ENCODE peak calls at places on chromosome 1, in four cellular contexts. R, I, E and N are unnamed samples.

GRCh38 chr1:230898748-230899147 is 30.4 kb upstream of the C1orf198 start:
- DNase-seq in E (no peak), I (no peak), R (no peak), N (no peak)

GRCh38 chr1:72845342-72845741 is 563.0 kb upstream of the NEGR1 start:
- DNase-seq in E (no peak), I (no peak), R (no peak), N (no peak)

GRCh38 chr1:43904660-43905551 is 28.7 kb upstream of the ARTN start:
- DNase-seq in I (no peak), R (no peak), E (no peak), N (no peak)

GRCh38 chr1:35180776-35181374 is 12.1 kb downstream of the SFPQ start:
- DNase-seq in R (no peak), E (no peak), I (no peak), N (no peak)

GRCh38 chr1:23208527-23208926 is 8.8 kb downstream of the HTR1D start:
- DNase-seq in E (no peak), I (no peak), R (no peak), N (no peak)

GRCh38 chr1:29675481-29676263 is 439.4 kb downstream of the PTPRU start:
- DNase-seq in R (no peak), I (no peak), E (peak; percentile 9), N (no peak)

GRCh38 chr1:189206617-189207016 is 1271.0 kb downstream of the BRINP3 start:
- DNase-seq in I (no peak), E (no peak), R (no peak), N (no peak)

GRCh38 chr1:161250829-161251228 is 7.7 kb upstream of the PCP4L1 start:
- DNase-seq in R (no peak), I (no peak), E (no peak), N (no peak)

GRCh38 chr1:218101409-218101808 is 183.7 kb upstream of the RRP15 start:
- DNase-seq in E (no peak), I (no peak), R (no peak), N (no peak)

GRCh38 chr1:117967900-117968299 is 38.4 kb downstream of the WDR3 start:
- DNase-seq in R (no peak), E (no peak), I (no peak), N (peak; percentile 52)

GRCh38 chr1:218658294-218658693 is 313.2 kb downstream of the TGFB2 start:
- DNase-seq in R (no peak), I (no peak), E (no peak), N (no peak)

GRCh38 chr1:204673217-204673608 is 12.3 kb downstream of the LRRN2 start:
- DNase-seq in I (no peak), E (no peak), R (no peak), N (no peak)

GRCh38 chr1:230818411-230818810 is 49.9 kb downstream of the C1orf198 start:
- DNase-seq in E (no peak), I (no peak), R (no peak), N (no peak)

GRCh38 chr1:171158089-171158488 is 27.0 kb upstream of the FMO2 start:
- DNase-seq in R (no peak), E (no peak), I (no peak), N (no peak)

GRCh38 chr1:13930151-13930550 is 230.2 kb downstream of the PRDM2 start:
- DNase-seq in E (no peak), I (no peak), R (peak; percentile 4), N (peak; percentile 6)

GRCh38 chr1:246647513-246647912 is 76.7 kb upstream of the SCCPDH start:
- DNase-seq in E (no peak), R (no peak), I (no peak), N (no peak)

GRCh38 chr1:43554444-43554992 is 23.8 kb downstream of the PTPRF start:
- DNase-seq in E (no peak), R (peak; percentile 27), I (no peak), N (peak; percentile 32)

GRCh38 chr1:228798047-228798446 is 62.8 kb downstream of the RHOU start:
- DNase-seq in E (no peak), R (no peak), I (no peak), N (no peak)

GRCh38 chr1:218850367-218850766 is 323.3 kb upstream of the LYPLAL1 start:
- DNase-seq in E (no peak), I (no peak), R (no peak), N (no peak)

GRCh38 chr1:106879538-106879937 is 176.9 kb upstream of the PRMT6 start:
- DNase-seq in I (peak; percentile 31), R (no peak), E (peak; percentile 86), N (no peak)

GRCh38 chr1:81466970-81467369 is 333.8 kb upstream of the ADGRL2 start:
- DNase-seq in I (no peak), E (no peak), R (no peak), N (no peak)

GRCh38 chr1:115641762-115642167 is at the start of gene VANGL1:
- DNase-seq in R (peak; percentile 56), E (peak; percentile 81), I (peak; percentile 72), N (no peak)

GRCh38 chr1:225695578-225696332 is 42.8 kb upstream of the ENAH start:
- DNase-seq in I (no peak), R (no peak), E (no peak), N (peak; percentile 74)

GRCh38 chr1:166272155-166272554 is 105.4 kb upstream of the FAM78B start:
- DNase-seq in E (no peak), I (no peak), R (no peak), N (no peak)

GRCh38 chr1:78918157-78918556 is 88.4 kb downstream of the ADGRL4 start:
- DNase-seq in I (no peak), R (no peak), E (no peak), N (peak; percentile 3)

GRCh38 chr1:11708554-11709350 is 17.2 kb downstream of the DRAXIN start:
- DNase-seq in R (no peak), I (no peak), E (no peak), N (no peak)

GRCh38 chr1:167491586-167492408 is 26.5 kb downstream of the CD247 start:
- DNase-seq in I (no peak), E (no peak), R (no peak), N (no peak)

GRCh38 chr1:117793396-117793795 is 136.0 kb downstream of the GDAP2 start:
- DNase-seq in I (no peak), R (no peak), E (no peak), N (no peak)

GRCh38 chr1:221517961-221518360 is 223.9 kb downstream of the DUSP10 start:
- DNase-seq in I (no peak), R (no peak), E (no peak), N (peak; percentile 35)

GRCh38 chr1:17624540-17625256 is 85.2 kb downstream of the ARHGEF10L start:
- DNase-seq in I (peak; percentile 62), R (peak; percentile 20), E (peak; percentile 55), N (peak; percentile 69)

GRCh38 chr1:12153181-12153785 is 13.5 kb upstream of the TNFRSF1B start:
- DNase-seq in I (no peak), R (no peak), E (peak; percentile 53), N (no peak)

GRCh38 chr1:112700290-112701226 is 6.4 kb downstream of the RHOC start:
- DNase-seq in I (peak; percentile 86), E (peak; percentile 93), R (peak; percentile 57), N (peak; percentile 64)

GRCh38 chr1:164589961-164590507 is 31.1 kb downstream of the PBX1 start:
- DNase-seq in R (no peak), E (no peak), I (no peak), N (no peak)

GRCh38 chr1:32939655-32940371 is 24.8 kb downstream of the RNF19B start:
- DNase-seq in E (no peak), I (no peak), R (no peak), N (peak; percentile 86)

GRCh38 chr1:223886516-223886921 is 40.8 kb upstream of the TP53BP2 start:
- DNase-seq in R (no peak), E (no peak), I (no peak), N (peak; percentile 15)

GRCh38 chr1:235971020-235971419 is 93.9 kb downstream of the NID1 start:
- DNase-seq in E (no peak), I (no peak), R (no peak), N (no peak)
- H3K27ac ChIP-seq in E (peak overlapping the region; percentile 95), I (no peak overlapping the region), R (peak overlapping the region; percentile 69), N (peak overlapping the region; percentile 92)

GRCh38 chr1:56387071-56387747 is 192.2 kb downstream of the PLPP3 start:
- DNase-seq in E (no peak), I (no peak), R (no peak), N (no peak)
- TF ChIP-seq CTCF in E (no peak), I (no peak), R (no peak), N (no peak)

GRCh38 chr1:985126-985525 is 3.2 kb upstream of the PERM1 start:
- DNase-seq in E (no peak), R (no peak), I (no peak), N (no peak)
- H3K4me1 ChIP-seq in E (peaks cover 8% of the 10 kb centered on the region), R (no peaks in the 10 kb centered on the region), I (no peaks in the 10 kb centered on the region), N (no peaks in the 10 kb centered on the region)

DNA sequence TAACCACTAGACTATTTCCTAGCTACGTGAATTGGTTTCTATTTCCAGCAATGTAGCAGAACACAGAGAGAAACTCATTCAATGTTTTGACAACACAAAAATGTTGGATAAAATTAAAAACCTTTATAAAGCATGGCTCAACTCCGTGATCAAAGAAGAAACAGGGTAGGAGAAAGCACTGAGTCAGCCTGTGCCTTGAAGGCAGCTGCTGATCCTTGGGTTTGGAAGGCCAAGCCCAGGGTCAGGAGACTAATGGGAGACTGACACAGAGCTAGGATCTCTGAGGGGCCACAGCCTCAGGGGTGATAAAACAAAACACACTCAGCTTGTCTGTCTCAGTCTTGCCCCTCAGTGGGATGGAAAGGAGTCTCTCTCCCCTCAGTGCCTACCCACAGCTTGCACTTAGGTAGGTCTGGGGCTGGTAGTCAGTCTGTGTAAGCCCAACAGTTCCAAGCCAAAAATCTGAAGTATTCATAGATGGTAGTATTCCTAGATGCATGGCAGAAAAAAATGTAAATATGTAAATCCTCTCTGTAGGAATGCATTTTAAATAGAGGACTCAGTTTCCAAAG is 53.3 kb downstream of the B3GALNT2 start:
- DNase-seq in I (no peak), E (no peak), R (no peak), N (no peak)
- H3K27ac ChIP-seq in I (no peak overlapping the region), E (no peak overlapping the region), R (no peak overlapping the region), N (no peak overlapping the region)

GRCh38 chr1:178500091-178500770 is 3.5 kb upstream of the CLEC20A start:
- DNase-seq in E (no peak), R (peak; percentile 29), I (no peak), N (no peak)
- TF ChIP-seq CTCF in E (no peak), R (no peak), I (no peak), N (no peak)